ENCODE peak calls at places on chromosome 15, in nine cellular contexts. N is HFF-Myc, B is amygdala, Q is progenitor cell of endocrine pancreas, G is retina, L is esophagus squamous epithelium, Y is SJSA1, H is ovary, F is hepatic stellate cell. Z is an unnamed sample.

GRCh38 chr15:99504823-99505551 is 60.8 kb upstream of the MEF2A start:
- DNase-seq in N (no peak), B (no peak), Q (no peak), G (no peak), L (no peak), Y (no peak), H (no peak), F (no peak), Z (no peak)

GRCh38 chr15:62606376-62607164 is 436.0 kb upstream of the TPM1 start:
- DNase-seq in N (peak), B (no peak), Q (no peak), G (no peak), L (no peak), Y (peak), H (no peak), F (peak), Z (no peak)

GRCh38 chr15:57389991-57390390 is 13.7 kb downstream of the CGNL1 start:
- DNase-seq in N (no peak), B (no peak), Q (no peak), G (no peak), L (no peak), Y (no peak), H (no peak), F (no peak), Z (no peak)

GRCh38 chr15:64151727-64152506 is at the start of gene SNX22:
- DNase-seq in N (no peak), B (no peak), Q (peak), G (peak), L (no peak), Y (no peak), H (no peak), F (no peak), Z (no peak)

GRCh38 chr15:71096676-71097075 is 18.6 kb upstream of the THSD4 start:
- DNase-seq in N (no peak), B (no peak), Q (no peak), G (no peak), L (no peak), Y (no peak), H (no peak), F (no peak), Z (peak)

GRCh38 chr15:56243774-56244236 is at the start of gene RFX7:
- DNase-seq in N (no peak), B (peak), Q (peak), G (peak), L (no peak), Y (no peak), H (peak), F (peak), Z (peak)

GRCh38 chr15:78024883-78025282 is 52.6 kb downstream of the TBC1D2B start:
- DNase-seq in N (no peak), B (no peak), Q (no peak), G (peak), L (no peak), Y (no peak), H (no peak), F (no peak), Z (no peak)

GRCh38 chr15:89128320-89129122 is 40.3 kb downstream of the ABHD2 start:
- DNase-seq in N (no peak), B (no peak), Q (no peak), G (no peak), L (no peak), Y (no peak), H (no peak), F (no peak), Z (no peak)

GRCh38 chr15:69595009-69595825 is 142.6 kb downstream of the RPLP1 start:
- DNase-seq in N (no peak), B (no peak), Q (no peak), G (no peak), L (no peak), Y (no peak), H (no peak), F (no peak), Z (no peak)

GRCh38 chr15:57395292-57395691 is 19.0 kb downstream of the CGNL1 start:
- DNase-seq in N (peak), B (no peak), Q (no peak), G (no peak), L (no peak), Y (peak), H (no peak), F (no peak), Z (no peak)

GRCh38 chr15:66603301-66604179 is 37.7 kb upstream of the LCTL start:
- DNase-seq in N (no peak), B (no peak), Q (peak), G (peak), L (no peak), Y (peak), H (peak), F (peak), Z (peak)

Z was measured in SK-N-DZ.